ENCODE peak calls at places on chromosomes 6 and 20, in six cellular contexts. Z, R, S, D, Y and I are unnamed samples. For H3K4me1, the result is how much of the 10 kb centered on the place peaks cover.

GRCh38 chr20:8131598-8132014 is 460 bp upstream of the PLCB1 start:
- DNase-seq in R (no peak), D (peak), Y (no peak), S (no peak), Z (no peak), I (no peak)

GRCh38 chr6:37029249-37029959 is 23.9 kb downstream of the FGD2 start:
- DNase-seq in S (peak), Y (peak), Z (peak), D (peak), R (peak), I (peak)

GRCh38 chr6:7727951-7728854 is 2.3 kb downstream of the BMP6 start:
- DNase-seq in R (peak), Z (no peak), S (no peak), D (peak), Y (peak), I (no peak)

GRCh38 chr6:151209071-151209831 is 30.5 kb upstream of the AKAP12 start:
- DNase-seq in S (no peak), Z (no peak), Y (no peak), D (no peak), R (no peak), I (no peak)

GRCh38 chr6:6736753-6737654 is 148.5 kb downstream of the LY86 start:
- DNase-seq in Z (peak), R (peak), D (peak), S (peak), Y (peak), I (no peak)

GRCh38 chr6:170090561-170090960 is 200.3 kb downstream of the DLL1 start:
- DNase-seq in Y (no peak), R (no peak), S (no peak), Z (no peak), D (no peak), I (no peak)

GRCh38 chr20:433300-433975 is 25.3 kb downstream of the RBCK1 start:
- DNase-seq in Y (peak), Z (no peak), S (no peak), D (no peak), R (no peak), I (peak)

GRCh38 chr20:9474835-9475413 is 39.5 kb upstream of the LAMP5 start:
- DNase-seq in D (no peak), Y (no peak), Z (no peak), S (no peak), R (no peak), I (no peak)

GRCh38 chr20:19706463-19706862 is 51.6 kb upstream of the RIN2 start:
- DNase-seq in D (no peak), R (no peak), S (no peak), Y (no peak), Z (no peak), I (no peak)

GRCh38 chr20:43959079-43959919 is 44.6 kb downstream of the TOX2 start:
- DNase-seq in R (no peak), S (no peak), D (no peak), Z (no peak), Y (no peak), I (peak)

GRCh38 chr6:170317718-170318117 is 11.2 kb downstream of the FAM120B start:
- DNase-seq in D (no peak), Z (no peak), S (no peak), R (no peak), Y (no peak), I (no peak)

GRCh38 chr6:111087871-111088667 is 766 bp downstream of the SLC16A10 start:
- DNase-seq in S (no peak), D (peak), Z (peak), R (peak), Y (peak), I (peak)

GRCh38 chr6:56517155-56517745 is 125.4 kb downstream of the DST start:
- DNase-seq in Y (no peak), D (no peak), Z (no peak), R (no peak), S (no peak), I (no peak)

GRCh38 chr6:161162722-161163121 is 111.1 kb downstream of the AGPAT4 start:
- DNase-seq in R (no peak), Y (no peak), S (no peak), Z (no peak), D (no peak), I (no peak)

GRCh38 chr6:35213824-35214756 is at the start of gene SCUBE3:
- DNase-seq in D (no peak), Z (peak), Y (peak), R (peak), S (no peak), I (peak)

GRCh38 chr6:141925001-141925400 is 207.7 kb upstream of the GJE1 start:
- DNase-seq in Y (no peak), Z (no peak), S (no peak), R (no peak), D (no peak), I (no peak)

GRCh38 chr6:90466191-90466940 is 120.5 kb downstream of the MAP3K7 start:
- DNase-seq in S (peak), Y (no peak), Z (no peak), D (no peak), R (no peak), I (no peak)

GRCh38 chr20:53037621-53038020 is 65.5 kb downstream of the TSHZ2 start:
- DNase-seq in Y (no peak), Z (no peak), S (no peak), R (no peak), D (no peak), I (no peak)

GRCh38 chr6:17311595-17312311 is 30.6 kb downstream of the RBM24 start:
- DNase-seq in S (peak), Z (no peak), R (no peak), D (no peak), Y (no peak), I (no peak)

GRCh38 chr20:11549172-11550117 is 368.2 kb upstream of the BTBD3 start:
- DNase-seq in S (no peak), D (no peak), Z (no peak), Y (no peak), R (no peak), I (no peak)

GRCh38 chr6:34709386-34709785 is 12.8 kb upstream of the ILRUN start:
- DNase-seq in Y (peak), D (peak), R (no peak), Z (peak), S (no peak), I (no peak)

GRCh38 chr20:25022680-25023079 is 30.1 kb upstream of the APMAP start:
- DNase-seq in Y (peak), S (no peak), R (no peak), Z (peak), D (peak), I (no peak)

GRCh38 chr6:56699066-56699654 is 56.5 kb upstream of the DST start:
- DNase-seq in Z (no peak), Y (no peak), R (no peak), S (peak), D (no peak), I (no peak)

GRCh38 chr6:26543953-26544352 is 5.8 kb downstream of the HMGN4 start:
- DNase-seq in R (no peak), Z (no peak), S (no peak), D (no peak), Y (no peak), I (no peak)

GRCh38 chr6:105985098-105985815 is 100.9 kb upstream of the PRDM1 start:
- DNase-seq in Z (no peak), S (no peak), Y (no peak), D (no peak), R (no peak), I (no peak)

GRCh38 chr6:29958916-29959315 is 16.6 kb downstream of the HLA-A start:
- DNase-seq in R (no peak), Z (no peak), D (no peak), S (no peak), Y (no peak), I (no peak)

GRCh38 chr6:77633471-77633870 is 19.4 kb upstream of the MEI4 start:
- DNase-seq in R (no peak), Z (no peak), S (no peak), Y (no peak), D (no peak), I (no peak)

GRCh38 chr20:7841291-7841966 is 98.8 kb downstream of the HAO1 start:
- DNase-seq in Y (peak), R (no peak), S (no peak), Z (no peak), D (no peak), I (no peak)

GRCh38 chr20:57393321-57394086 is 2.3 kb downstream of the RBM38 start:
- DNase-seq in S (no peak), Z (no peak), D (peak), R (no peak), Y (peak), I (no peak)

GRCh38 chr20:17515053-17515452 is 16.1 kb downstream of the BFSP1 start:
- DNase-seq in Z (no peak), Y (no peak), S (no peak), D (no peak), R (no peak), I (no peak)

GRCh38 chr6:148972481-148972880 is 225.7 kb downstream of the UST start:
- DNase-seq in S (peak), Z (peak), Y (no peak), R (peak), D (peak), I (peak)

GRCh38 chr20:3734111-3734843 is 1.8 kb downstream of the HSPA12B start:
- DNase-seq in R (no peak), S (no peak), Z (no peak), D (peak), Y (no peak), I (no peak)

GRCh38 chr6:42190784-42191183 is 4.0 kb downstream of the GUCA1B start:
- DNase-seq in R (no peak), Y (no peak), D (no peak), S (peak), Z (no peak), I (no peak)

GRCh38 chr20:41524980-41525613 is 93.1 kb downstream of the CHD6 start:
- DNase-seq in R (no peak), Z (peak), Y (peak), D (peak), S (peak), I (no peak)

GRCh38 chr6:150072201-150072600 is 3.3 kb upstream of the ULBP3 start:
- DNase-seq in S (peak), Y (peak), D (peak), R (peak), Z (peak), I (peak)

GRCh38 chr6:47456536-47456975 is 21.0 kb upstream of the CD2AP start:
- DNase-seq in R (no peak), Z (no peak), D (no peak), Y (no peak), S (no peak), I (no peak)

GRCh38 chr6:47792216-47792733 is 10.4 kb downstream of the OPN5 start:
- DNase-seq in D (no peak), Z (no peak), S (no peak), Y (no peak), R (no peak), I (no peak)

GRCh38 chr20:50101900-50102299 is 11.1 kb downstream of the UBE2V1 start:
- DNase-seq in Y (no peak), S (no peak), D (no peak), R (no peak), Z (no peak), I (no peak)
- H3K4me1 ChIP-seq in Y (under half), S (half or more), D (half or more), R (under half), Z (under half), I (under half)

GRCh38 chr6:38701551-38701950 is 1.4 kb downstream of the GLO1 start:
- DNase-seq in S (no peak), R (no peak), Z (no peak), Y (no peak), D (no peak), I (no peak)
- H3K4me3 ChIP-seq in S (peak), R (peak), Z (no peak), Y (no peak), D (peak), I (no peak)

DNA sequence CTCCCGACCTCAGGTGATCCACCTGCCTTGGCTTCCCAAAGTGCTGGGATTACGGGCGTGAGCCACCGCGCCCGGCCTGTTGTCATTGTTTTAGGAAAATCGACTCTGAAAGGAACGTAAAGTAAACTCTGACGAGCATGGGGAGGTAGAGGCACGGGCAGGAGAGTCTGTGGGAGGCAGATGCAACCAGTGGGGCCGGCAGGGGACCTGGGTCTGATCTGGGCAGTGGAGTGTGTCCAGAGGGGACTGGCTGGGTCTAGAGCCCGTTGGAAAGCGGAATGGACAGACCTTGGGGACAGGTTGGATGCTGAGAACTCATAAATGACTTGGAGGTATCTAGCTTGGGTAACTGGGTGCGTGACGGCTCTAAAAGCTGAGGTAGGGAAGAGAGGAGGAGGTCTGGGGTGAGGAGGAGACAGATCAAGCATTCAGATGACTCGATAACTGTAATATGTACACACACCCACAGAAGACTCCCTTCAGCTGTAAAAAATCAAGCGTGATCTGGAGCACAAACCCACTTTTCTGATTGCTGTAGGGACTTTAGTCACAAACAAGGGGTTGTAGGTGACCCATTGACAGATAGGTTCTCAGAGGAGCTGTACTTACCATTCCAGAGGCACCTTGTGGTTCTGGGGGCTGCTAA is 22.4 kb downstream of the MANBAL start:
- DNase-seq in D (no peak), Z (no peak), Y (no peak), S (no peak), R (no peak), I (no peak)
- H3K4me1 ChIP-seq in D (under half), Z (half or more), Y (under half), S (under half), R (under half), I (under half)

GRCh38 chr20:50813101-50813643 is 18.3 kb downstream of the BCAS4 start:
- DNase-seq in Y (no peak), R (no peak), D (no peak), S (no peak), Z (no peak), I (no peak)
- H3K4me3 ChIP-seq in Y (no peak), R (no peak), D (no peak), S (no peak), Z (no peak), I (no peak)

DNA sequence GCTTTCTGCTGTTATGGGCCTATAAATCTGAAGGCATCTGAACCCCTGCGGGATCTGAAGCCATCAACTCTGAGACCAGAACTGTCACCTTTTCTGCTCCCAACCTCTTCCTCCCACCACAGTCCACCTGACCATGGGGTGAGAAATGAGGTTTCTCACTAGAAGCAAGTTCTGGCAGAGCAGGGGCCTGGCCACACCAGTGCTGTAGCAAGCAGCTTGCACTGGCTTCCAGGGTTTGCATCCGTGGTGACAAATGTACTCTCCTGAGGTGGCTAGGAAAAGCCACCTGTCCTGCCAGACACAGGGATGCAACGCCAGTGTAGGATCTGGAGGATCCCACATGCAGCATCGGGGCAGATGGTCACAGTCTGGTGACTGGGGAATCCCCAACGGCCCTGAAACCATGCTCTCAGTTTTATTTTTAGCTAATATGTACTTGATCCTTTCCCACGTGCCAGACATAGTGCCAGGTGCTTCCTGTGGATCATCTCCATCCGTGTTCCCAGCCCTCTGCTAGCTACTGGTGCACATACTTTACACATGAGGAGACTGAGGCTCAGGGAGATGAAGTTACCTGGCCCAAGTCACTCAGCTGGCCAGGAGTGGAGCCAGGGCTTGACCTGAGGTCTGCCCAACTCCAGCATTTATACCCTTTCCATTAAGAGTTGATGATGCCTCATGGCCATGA is 122.1 kb upstream of the SPACA1 start:
- DNase-seq in R (no peak), Z (peak), S (no peak), D (no peak), Y (no peak), I (no peak)
- H3K4me1 ChIP-seq in R (under half), Z (under half), S (under half), D (under half), Y (under half), I (under half)

GRCh38 chr6:3268680-3269079 is 9.9 kb downstream of the PSMG4 start:
- DNase-seq in Y (no peak), D (no peak), Z (no peak), R (no peak), S (no peak), I (no peak)

GRCh38 chr6:3272911-3273547 is 14.3 kb downstream of the PSMG4 start:
- DNase-seq in S (no peak), Z (no peak), Y (no peak), R (no peak), D (peak), I (no peak)

GRCh38 chr6:3269412-3269975 is 10.7 kb downstream of the PSMG4 start:
- DNase-seq in R (no peak), S (no peak), Z (no peak), Y (no peak), D (no peak), I (no peak)

GRCh38 chr6:3271756-3272155 is 13.0 kb downstream of the PSMG4 start:
- DNase-seq in Z (no peak), R (no peak), Y (no peak), D (no peak), S (no peak), I (no peak)

GRCh38 chr6:3270258-3270657 is 11.5 kb downstream of the PSMG4 start:
- DNase-seq in S (no peak), Y (no peak), D (peak), Z (peak), R (no peak), I (no peak)
- H3K4me3 ChIP-seq in S (no peak), Y (no peak), D (no peak), Z (no peak), R (no peak), I (no peak)